ENCODE peak calls at places on chromosome 10, in six cellular contexts. U is brain microvascular endothelial cell, N is RWPE2, J is T-helper 2 cell, Q is ureter, H is SK-N-SH. W is an unnamed sample.

GRCh38 chr10:64113375-64113774 is 592.2 kb downstream of the REEP3 start:
- DNase-seq in U (no peak), N (no peak), Q (no peak), H (no peak), J (no peak), W (no peak)

GRCh38 chr10:79018591-79019011 is 50.2 kb upstream of the ZMIZ1 start:
- DNase-seq in Q (peak), N (peak), H (peak), J (no peak), U (no peak), W (no peak)

GRCh38 chr10:4677296-4678021 is 148.5 kb upstream of the AKR1E2 start:
- DNase-seq in J (no peak), N (no peak), U (peak), H (no peak), Q (no peak), W (no peak)

GRCh38 chr10:670990-671389 is 18.5 kb downstream of the DIP2C start:
- DNase-seq in N (no peak), Q (no peak), H (no peak), J (no peak), U (no peak), W (no peak)

GRCh38 chr10:58647366-58647765 is 134.7 kb downstream of the BICC1 start:
- DNase-seq in Q (no peak), U (no peak), J (no peak), H (no peak), N (no peak), W (no peak)

GRCh38 chr10:70774810-70775678 is 10.1 kb downstream of the TBATA start:
- DNase-seq in J (no peak), N (no peak), H (peak), Q (peak), U (no peak), W (no peak)

GRCh38 chr10:110791541-110792073 is 80.1 kb upstream of the PDCD4 start:
- DNase-seq in J (no peak), N (no peak), H (no peak), Q (no peak), U (no peak), W (no peak)

GRCh38 chr10:130558778-130559177 is 422.6 kb downstream of the GLRX3 start:
- DNase-seq in J (no peak), H (no peak), U (no peak), N (no peak), Q (no peak), W (no peak)

GRCh38 chr10:10120671-10121070 is 897.0 kb upstream of the CELF2 start:
- DNase-seq in Q (no peak), N (no peak), J (no peak), H (no peak), U (no peak), W (no peak)

GRCh38 chr10:110376021-110376773 is 71.5 kb upstream of the SMNDC1 start:
- DNase-seq in J (no peak), U (no peak), H (no peak), N (no peak), Q (no peak), W (no peak)

GRCh38 chr10:22874189-22874854 is 53.5 kb upstream of the ARMC3 start:
- DNase-seq in U (no peak), H (no peak), J (no peak), Q (no peak), N (no peak), W (no peak)

GRCh38 chr10:132374612-132375011 is 22.4 kb upstream of the PWWP2B start:
- DNase-seq in H (no peak), Q (no peak), N (peak), J (no peak), U (no peak), W (no peak)

GRCh38 chr10:132861116-132861691 is 75.3 kb upstream of the NKX6-2 start:
- DNase-seq in J (no peak), Q (peak), U (no peak), N (peak), H (no peak), W (no peak)

GRCh38 chr10:71713135-71714040 is 6.2 kb downstream of the C10orf105 start:
- DNase-seq in H (no peak), N (no peak), Q (peak), U (peak), J (peak), W (no peak)

GRCh38 chr10:69963835-69964710 is 88.6 kb upstream of the MACROH2A2 start:
- DNase-seq in Q (no peak), H (no peak), U (no peak), J (no peak), N (no peak), W (no peak)

GRCh38 chr10:123891147-123892011 is at the start of gene CPXM2:
- DNase-seq in H (no peak), J (no peak), Q (no peak), N (no peak), U (no peak), W (no peak)

GRCh38 chr10:116630020-116630419 is 9.3 kb downstream of the PNLIPRP2 start:
- DNase-seq in H (no peak), U (no peak), N (no peak), Q (no peak), J (no peak), W (no peak)

GRCh38 chr10:34254596-34254995 is 560.5 kb downstream of the PARD3 start:
- DNase-seq in N (peak), Q (no peak), H (peak), U (peak), J (peak), W (no peak)

GRCh38 chr10:48931188-48931587 is 8.5 kb downstream of the LRRC18 start:
- DNase-seq in H (no peak), Q (peak), J (no peak), N (no peak), U (no peak), W (no peak)

GRCh38 chr10:24617771-24618396 is 105.8 kb downstream of the ARHGAP21 start:
- DNase-seq in Q (no peak), U (peak), N (no peak), H (peak), J (peak), W (peak)

GRCh38 chr10:130188195-130189175 is 52.3 kb downstream of the GLRX3 start:
- DNase-seq in H (no peak), Q (no peak), N (no peak), J (no peak), U (no peak), W (no peak)

GRCh38 chr10:46226232-46226631 is 60.6 kb upstream of the ANTXRL start:
- DNase-seq in Q (no peak), N (peak), H (no peak), U (no peak), J (no peak), W (no peak)

GRCh38 chr10:77248104-77248503 is 389.5 kb downstream of the KCNMA1 start:
- DNase-seq in J (no peak), H (no peak), U (peak), N (no peak), Q (no peak), W (no peak)

W was measured in T-helper 17 cell.